ENCODE peak calls at places on chromosomes 1 and 21, in six cellular contexts. X is SK-N-SH, C is lower lobe of right lung, Z is GM12865, O is heart left ventricle, H is thoracic aorta. E is an unnamed sample.

GRCh38 chr21:42575111-42575510 is 61.5 kb downstream of the SLC37A1 start:
- DNase-seq in X (no peak), C (peak; percentile 16), Z (no peak), O (no peak), H (no peak), E (peak; percentile 7)

GRCh38 chr1:44327679-44328491 is 27.2 kb downstream of the ERI3 start:
- DNase-seq in X (peak; percentile 71), C (peak; percentile 75), Z (no peak), O (peak; percentile 66), H (peak; percentile 90), E (peak; percentile 49)

GRCh38 chr1:157306896-157307295 is 168.7 kb upstream of the ETV3 start:
- DNase-seq in X (no peak), C (no peak), Z (no peak), O (no peak), H (no peak), E (no peak)

GRCh38 chr1:230235876-230236275 is 168.8 kb downstream of the GALNT2 start:
- DNase-seq in X (no peak), C (no peak), Z (no peak), O (no peak), H (no peak), E (no peak)

GRCh38 chr1:230120289-230120948 is 53.4 kb downstream of the GALNT2 start:
- DNase-seq in X (no peak), C (no peak), Z (no peak), O (no peak), H (no peak), E (no peak)

GRCh38 chr1:22024485-22025367 is 23.3 kb downstream of the CELA3A start:
- DNase-seq in X (peak; percentile 64), C (peak; percentile 68), Z (peak; percentile 84), O (peak; percentile 59), H (peak; percentile 21), E (peak; percentile 69)

GRCh38 chr1:51093566-51093965 is 8.5 kb upstream of the C1orf185 start:
- DNase-seq in X (no peak), C (no peak), Z (no peak), O (no peak), H (no peak), E (no peak)

GRCh38 chr1:58183286-58183685 is 363.2 kb downstream of the OMA1 start:
- DNase-seq in X (no peak), C (no peak), Z (no peak), O (no peak), H (no peak), E (no peak)

GRCh38 chr1:218556016-218556415 is 210.9 kb downstream of the TGFB2 start:
- DNase-seq in X (no peak), C (no peak), Z (no peak), O (no peak), H (no peak), E (no peak)

GRCh38 chr1:173408886-173409285 is 68.2 kb upstream of the PRDX6 start:
- DNase-seq in X (no peak), C (no peak), Z (no peak), O (no peak), H (no peak), E (no peak)
- TF ChIP-seq CTCF in X (peak; percentile 26), C (no peak), Z (no peak), O (no peak), H (no peak), E (no peak)

GRCh38 chr21:39080366-39080765 is 102.9 kb downstream of the PSMG1 start:
- DNase-seq in X (no peak), C (no peak), Z (no peak), O (no peak), H (no peak), E (no peak)
- TF ChIP-seq CTCF in X (no peak), C (no peak), Z (no peak), O (no peak), H (no peak), E (no peak)

GRCh38 chr1:168454211-168454815 is 89.5 kb downstream of the XCL2 start:
- DNase-seq in X (no peak), C (no peak), Z (no peak), O (no peak), H (no peak), E (no peak)

GRCh38 chr1:168453056-168453455 is 90.7 kb downstream of the XCL2 start:
- DNase-seq in X (no peak), C (no peak), Z (no peak), O (no peak), H (no peak), E (no peak)

GRCh38 chr1:168455764-168456163 is 88.0 kb downstream of the XCL2 start:
- DNase-seq in X (no peak), C (no peak), Z (no peak), O (no peak), H (no peak), E (no peak)

GRCh38 chr1:168447871-168448270 is 95.9 kb downstream of the XCL2 start:
- DNase-seq in X (no peak), C (no peak), Z (no peak), O (no peak), H (no peak), E (no peak)

DNA sequence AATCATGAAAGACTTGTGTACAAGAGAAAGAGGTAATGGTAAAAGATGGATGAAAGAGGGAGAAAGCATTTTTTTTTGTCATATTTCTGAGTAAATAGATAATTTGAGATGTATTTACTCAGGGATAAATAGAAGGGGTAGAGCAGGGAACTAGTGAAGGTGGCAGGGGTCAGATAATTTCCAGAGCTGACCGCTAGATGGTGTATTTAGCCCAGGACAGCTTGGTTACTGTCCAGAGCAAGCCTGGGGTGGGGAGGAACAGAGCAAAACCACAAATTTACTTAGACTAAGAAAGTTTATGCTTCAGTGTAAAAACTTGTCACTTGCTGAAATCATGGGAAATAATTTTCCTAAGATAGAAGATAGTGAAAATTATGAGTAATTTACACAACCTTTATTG is 91.5 kb downstream of the XCL2 start:
- DNase-seq in X (no peak), C (no peak), Z (no peak), O (no peak), H (no peak), E (no peak)
- TF ChIP-seq CTCF in X (peak; percentile 34), C (no peak), Z (peak; percentile 37), O (no peak), H (no peak), E (no peak)

GRCh38 chr1:200483491-200484143 is 73.8 kb upstream of the ZNF281 start:
- DNase-seq in X (peak; percentile 28), C (no peak), Z (peak; percentile 89), O (no peak), H (no peak), E (no peak)

GRCh38 chr1:200478239-200478623 is 68.4 kb upstream of the ZNF281 start:
- DNase-seq in X (no peak), C (no peak), Z (no peak), O (no peak), H (no peak), E (no peak)

GRCh38 chr1:200478945-200479558 is 69.2 kb upstream of the ZNF281 start:
- DNase-seq in X (no peak), C (no peak), Z (no peak), O (no peak), H (no peak), E (no peak)

GRCh38 chr1:200474633-200475032 is 64.8 kb upstream of the ZNF281 start:
- DNase-seq in X (no peak), C (no peak), Z (no peak), O (no peak), H (no peak), E (no peak)

DNA sequence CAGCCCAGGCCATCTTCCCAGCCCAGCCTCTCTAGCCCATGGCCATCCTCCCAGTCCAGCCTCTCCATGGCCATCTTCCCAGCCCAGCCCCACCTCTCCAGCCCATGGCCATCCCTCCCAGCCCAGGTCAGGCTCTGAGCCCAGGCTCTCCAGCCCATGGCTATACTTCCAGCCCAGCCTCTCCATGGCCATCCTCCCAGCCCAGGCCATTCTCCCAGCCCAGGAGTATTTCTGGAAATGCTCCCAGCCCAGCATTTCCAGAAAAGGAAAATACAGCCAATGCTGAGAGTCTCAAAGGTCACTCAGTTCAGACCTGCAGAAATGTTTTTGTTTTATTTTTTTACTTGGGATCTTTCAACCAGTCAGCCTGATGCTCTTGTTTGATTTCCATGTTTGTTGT is 70.0 kb upstream of the ZNF281 start:
- DNase-seq in X (no peak), C (no peak), Z (no peak), O (no peak), H (no peak), E (no peak)
- TF ChIP-seq CTCF in X (no peak), C (no peak), Z (no peak), O (no peak), H (no peak), E (no peak)

GRCh38 chr1:180193371-180194047 is 36.6 kb upstream of the LHX4 start:
- DNase-seq in X (peak; percentile 61), C (no peak), Z (no peak), O (no peak), H (no peak), E (no peak)
- TF ChIP-seq CTCF in X (no peak), C (no peak), Z (no peak), O (no peak), H (no peak), E (no peak)

GRCh38 chr1:91617242-91617837 is 116.7 kb downstream of the CDC7 start:
- DNase-seq in X (no peak), C (peak; percentile 55), Z (peak; percentile 62), O (peak; percentile 48), H (no peak), E (no peak)
- TF ChIP-seq CTCF in X (no peak), C (peak; percentile 24), Z (peak; percentile 42), O (peak; percentile 20), H (no peak), E (no peak)

GRCh38 chr1:77290576-77290975 is 8.8 kb downstream of the AK5 start:
- DNase-seq in X (no peak), C (no peak), Z (no peak), O (no peak), H (no peak), E (no peak)
- TF ChIP-seq CTCF in X (no peak), C (no peak), Z (no peak), O (no peak), H (no peak), E (no peak)

DNA sequence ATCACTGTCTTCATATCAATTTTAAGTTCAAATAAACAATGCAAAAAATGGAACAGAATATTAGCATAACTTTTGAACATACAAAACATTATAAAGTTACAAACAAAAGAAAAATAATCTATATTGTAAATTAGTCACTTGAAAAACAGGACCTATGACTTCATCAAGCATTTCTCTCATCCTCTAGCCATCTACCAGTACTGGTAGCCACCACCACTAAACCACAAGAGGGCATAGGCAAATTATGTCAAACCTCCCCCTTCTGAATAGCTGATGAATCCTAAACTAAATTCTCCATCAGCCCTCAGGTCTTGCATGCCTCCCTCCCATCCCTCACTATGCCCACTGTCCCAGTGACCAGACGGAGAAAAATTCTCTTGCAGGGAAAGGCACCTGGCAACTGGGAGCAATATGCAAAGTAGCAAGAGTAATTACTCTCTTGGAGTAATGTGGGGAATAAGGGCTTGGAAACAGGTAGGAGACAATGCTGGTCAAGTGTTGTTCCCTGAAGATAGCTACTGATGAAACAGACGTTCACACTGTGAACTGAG is 37.1 kb downstream of the SSX2IP start:
- DNase-seq in X (peak; percentile 8), C (no peak), Z (no peak), O (no peak), H (no peak), E (no peak)
- TF ChIP-seq CTCF in X (peak; percentile 22), C (no peak), Z (no peak), O (no peak), H (no peak), E (no peak)

DNA sequence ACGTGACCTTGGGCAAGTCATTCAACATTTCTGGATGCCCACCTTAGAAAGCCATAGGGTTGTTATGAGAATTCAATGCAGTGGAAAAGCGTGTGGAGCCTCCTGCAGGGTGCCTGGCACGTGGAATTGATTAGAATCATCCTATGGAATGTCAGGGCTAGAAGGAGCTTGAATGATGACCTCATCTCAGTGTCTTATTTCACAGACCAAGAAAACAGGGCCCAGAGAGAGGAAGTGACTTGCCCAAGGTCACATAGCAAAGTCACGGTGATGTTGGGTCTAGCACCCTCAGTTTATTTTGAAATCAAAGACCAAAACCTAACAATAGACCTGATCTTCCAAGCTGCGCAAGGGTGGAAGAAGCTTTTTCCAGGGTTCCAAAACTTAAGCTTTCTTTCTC is 6.0 kb downstream of the TRABD2B start:
- DNase-seq in X (no peak), C (no peak), Z (no peak), O (no peak), H (no peak), E (no peak)
- TF ChIP-seq CTCF in X (no peak), C (no peak), Z (no peak), O (no peak), H (no peak), E (no peak)